ENCODE peak calls at places on chromosomes 2 and 18, in ten cellular contexts. B, V, Y, P, L, R, T, E, D and W are unnamed samples.
A peak's percentile ranks its signal among the peaks of the same experiment; 100 is the strongest.

GRCh38 chr18:8450013-8450412 is 159.2 kb upstream of the RAB12 start:
- DNase-seq in B (peak; percentile 56), V (no peak), Y (no peak), P (no peak), L (peak; percentile 17), R (no peak), T (no peak), E (no peak), D (no peak), W (peak; percentile 39)

GRCh38 chr2:241706539-241706938 is 4.7 kb downstream of the ING5 start:
- DNase-seq in B (no peak), V (no peak), Y (no peak), P (no peak), L (peak; percentile 34), R (no peak), T (no peak), E (no peak), D (no peak), W (no peak)

GRCh38 chr2:240713928-240714746 is 22.5 kb downstream of the AQP12A start:
- DNase-seq in B (no peak), V (no peak), Y (no peak), P (peak; percentile 61), L (no peak), R (peak; percentile 25), T (no peak), E (no peak), D (no peak), W (no peak)

GRCh38 chr2:138948070-138948539 is 167.9 kb upstream of the NXPH2 start:
- DNase-seq in B (no peak), V (no peak), Y (no peak), P (no peak), L (peak; percentile 23), R (no peak), T (no peak), E (no peak), D (no peak), W (no peak)

GRCh38 chr2:173984866-173985588 is 19.9 kb upstream of the SP3 start:
- DNase-seq in B (no peak), V (peak; percentile 37), Y (no peak), P (no peak), L (peak; percentile 21), R (no peak), T (no peak), E (no peak), D (no peak), W (no peak)

GRCh38 chr18:79775441-79776221 is 22.1 kb upstream of the KCNG2 start:
- DNase-seq in B (no peak), V (no peak), Y (no peak), P (peak; percentile 69), L (no peak), R (no peak), T (peak; percentile 23), E (no peak), D (no peak), W (no peak)

GRCh38 chr2:8247905-8248622 is 433.8 kb upstream of the ID2 start:
- DNase-seq in B (no peak), V (no peak), Y (no peak), P (no peak), L (no peak), R (no peak), T (no peak), E (no peak), D (no peak), W (no peak)

GRCh38 chr2:179853108-179853507 is 8.3 kb downstream of the ZNF385B start:
- DNase-seq in B (no peak), V (no peak), Y (no peak), P (no peak), L (no peak), R (no peak), T (no peak), E (no peak), D (no peak), W (no peak)

GRCh38 chr2:123495241-123495640 is 529.8 kb upstream of the CNTNAP5 start:
- DNase-seq in B (no peak), V (no peak), Y (no peak), P (no peak), L (no peak), R (no peak), T (no peak), E (no peak), D (no peak), W (no peak)

GRCh38 chr2:4915348-4915747 is 776.8 kb upstream of the SOX11 start:
- DNase-seq in B (no peak), V (no peak), Y (no peak), P (no peak), L (no peak), R (no peak), T (no peak), E (no peak), D (no peak), W (no peak)

GRCh38 chr2:31337197-31337596 is 77.3 kb downstream of the XDH start:
- DNase-seq in B (no peak), V (no peak), Y (no peak), P (no peak), L (no peak), R (no peak), T (no peak), E (no peak), D (no peak), W (no peak)

GRCh38 chr2:200308421-200309295 is 2.2 kb downstream of the SPATS2L start:
- DNase-seq in B (no peak), V (no peak), Y (no peak), P (no peak), L (no peak), R (no peak), T (no peak), E (no peak), D (no peak), W (no peak)

GRCh38 chr2:121285077-121285449 is at the start of gene TFCP2L1:
- DNase-seq in B (peak; percentile 86), V (peak; percentile 82), Y (no peak), P (no peak), L (peak; percentile 43), R (peak; percentile 61), T (peak; percentile 74), E (no peak), D (no peak), W (peak; percentile 20)

GRCh38 chr2:126657146-126657635 is 1.2 kb downstream of the GYPC start:
- DNase-seq in B (peak; percentile 35), V (no peak), Y (no peak), P (peak; percentile 88), L (no peak), R (peak; percentile 14), T (peak; percentile 63), E (peak; percentile 61), D (no peak), W (no peak)

GRCh38 chr2:126657636-126658315 is 1.8 kb downstream of the GYPC start:
- DNase-seq in B (peak; percentile 62), V (peak; percentile 36), Y (no peak), P (peak; percentile 96), L (peak; percentile 5), R (peak; percentile 56), T (peak; percentile 84), E (peak; percentile 77), D (peak; percentile 40), W (no peak)

GRCh38 chr2:126660068-126660467 is 4.1 kb downstream of the GYPC start:
- DNase-seq in B (no peak), V (no peak), Y (no peak), P (peak; percentile 83), L (no peak), R (no peak), T (no peak), E (no peak), D (no peak), W (no peak)

GRCh38 chr2:126658910-126659613 is 3.1 kb downstream of the GYPC start:
- DNase-seq in B (no peak), V (peak; percentile 47), Y (no peak), P (peak; percentile 92), L (no peak), R (peak; percentile 51), T (peak; percentile 81), E (peak; percentile 78), D (no peak), W (no peak)

GRCh38 chr2:126658316-126658909 is 2.5 kb downstream of the GYPC start:
- DNase-seq in B (no peak), V (no peak), Y (no peak), P (no peak), L (no peak), R (no peak), T (no peak), E (no peak), D (no peak), W (no peak)
- H3K4me1 ChIP-seq in B (peaks cover 70% of the 10 kb centered on the region), V (peaks cover 24% of the 10 kb centered on the region), Y (no peaks in the 10 kb centered on the region), P (peaks cover 80% of the 10 kb centered on the region), L (no peaks in the 10 kb centered on the region), R (no peaks in the 10 kb centered on the region), T (peaks cover 82% of the 10 kb centered on the region), E (peaks cover 89% of the 10 kb centered on the region), D (peaks cover 45% of the 10 kb centered on the region), W (peaks cover 8% of the 10 kb centered on the region)

GRCh38 chr2:64202206-64202864 is 58.1 kb upstream of the PELI1 start:
- DNase-seq in B (no peak), V (no peak), Y (no peak), P (no peak), L (peak; percentile 68), R (peak; percentile 79), T (no peak), E (no peak), D (no peak), W (no peak)
- H3K4me1 ChIP-seq in B (no peaks in the 10 kb centered on the region), V (peaks cover 16% of the 10 kb centered on the region), Y (peaks cover 15% of the 10 kb centered on the region), P (peaks cover 30% of the 10 kb centered on the region), L (no peaks in the 10 kb centered on the region), R (no peaks in the 10 kb centered on the region), T (peaks cover 35% of the 10 kb centered on the region), E (peaks cover 46% of the 10 kb centered on the region), D (no peaks in the 10 kb centered on the region), W (peaks cover 6% of the 10 kb centered on the region)

GRCh38 chr2:102044967-102045489 is 53.3 kb downstream of the IL1R2 start:
- DNase-seq in B (no peak), V (no peak), Y (no peak), P (no peak), L (no peak), R (no peak), T (no peak), E (no peak), D (no peak), W (no peak)

GRCh38 chr2:102044235-102044920 is 52.6 kb downstream of the IL1R2 start:
- DNase-seq in B (no peak), V (no peak), Y (no peak), P (no peak), L (no peak), R (no peak), T (no peak), E (no peak), D (no peak), W (no peak)

GRCh38 chr2:102043560-102043959 is 51.8 kb downstream of the IL1R2 start:
- DNase-seq in B (no peak), V (no peak), Y (no peak), P (no peak), L (no peak), R (no peak), T (no peak), E (no peak), D (no peak), W (no peak)

GRCh38 chr2:102046135-102046901 is 54.6 kb downstream of the IL1R2 start:
- DNase-seq in B (no peak), V (no peak), Y (no peak), P (no peak), L (no peak), R (no peak), T (no peak), E (no peak), D (no peak), W (no peak)

GRCh38 chr2:102045697-102046096 is 53.9 kb downstream of the IL1R2 start:
- DNase-seq in B (no peak), V (no peak), Y (no peak), P (no peak), L (no peak), R (no peak), T (no peak), E (no peak), D (no peak), W (no peak)
- H3K4me1 ChIP-seq in B (no peaks in the 10 kb centered on the region), V (peaks cover 44% of the 10 kb centered on the region), Y (no peaks in the 10 kb centered on the region), P (peaks cover 15% of the 10 kb centered on the region), L (peaks cover 23% of the 10 kb centered on the region), R (no peaks in the 10 kb centered on the region), T (peaks cover 56% of the 10 kb centered on the region), E (peaks cover 41% of the 10 kb centered on the region), D (no peaks in the 10 kb centered on the region), W (no peaks in the 10 kb centered on the region)

GRCh38 chr2:233124449-233125080 is 64.4 kb downstream of the INPP5D start:
- DNase-seq in B (no peak), V (no peak), Y (no peak), P (peak; percentile 92), L (no peak), R (no peak), T (no peak), E (no peak), D (no peak), W (no peak)
- H3K4me1 ChIP-seq in B (peaks cover 7% of the 10 kb centered on the region), V (no peaks in the 10 kb centered on the region), Y (no peaks in the 10 kb centered on the region), P (peaks cover 29% of the 10 kb centered on the region), L (no peaks in the 10 kb centered on the region), R (no peaks in the 10 kb centered on the region), T (no peaks in the 10 kb centered on the region), E (no peaks in the 10 kb centered on the region), D (peaks cover 5% of the 10 kb centered on the region), W (no peaks in the 10 kb centered on the region)